ENCODE peak calls at places on chromosomes 6 and 20, in six cellular contexts. One of them, this sample, is unnamed.

GRCh38 chr20:38825901-38826625 is 20.6 kb downstream of the PPP1R16B start:
- DNase-seq in tibial artery: no peak
- DNase-seq in K562: peak; percentile 67
- DNase-seq in A549: peak; percentile 12
- DNase-seq in PC-3: peak; percentile 80
- DNase-seq in OCI-LY7: no peak
- DNase-seq in this sample: no peak

GRCh38 chr6:38212579-38212978 is 393.1 kb downstream of the ZFAND3 start:
- DNase-seq in tibial artery: no peak
- DNase-seq in A549: no peak
- DNase-seq in OCI-LY7: no peak
- DNase-seq in K562: no peak
- DNase-seq in PC-3: no peak
- DNase-seq in this sample: no peak

GRCh38 chr6:112286010-112286409 is 31.6 kb upstream of the LAMA4 start:
- DNase-seq in A549: no peak
- DNase-seq in tibial artery: no peak
- DNase-seq in OCI-LY7: no peak
- DNase-seq in PC-3: no peak
- DNase-seq in K562: no peak
- DNase-seq in this sample: no peak

GRCh38 chr20:2751347-2751867 is 49.0 kb downstream of the CPXM1 start:
- DNase-seq in tibial artery: no peak
- DNase-seq in PC-3: peak; percentile 36
- DNase-seq in OCI-LY7: no peak
- DNase-seq in A549: no peak
- DNase-seq in K562: no peak
- DNase-seq in this sample: no peak

GRCh38 chr6:87684895-87685654 is 17.0 kb downstream of the AKIRIN2 start:
- DNase-seq in tibial artery: no peak
- DNase-seq in OCI-LY7: no peak
- DNase-seq in A549: no peak
- DNase-seq in K562: no peak
- DNase-seq in PC-3: no peak
- DNase-seq in this sample: no peak

GRCh38 chr6:24581084-24581669 is 64.8 kb downstream of the KIAA0319 start:
- DNase-seq in A549: peak; percentile 30
- DNase-seq in tibial artery: peak; percentile 77
- DNase-seq in K562: peak; percentile 58
- DNase-seq in OCI-LY7: peak; percentile 84
- DNase-seq in PC-3: peak; percentile 84
- DNase-seq in this sample: peak; percentile 62

GRCh38 chr6:111487656-111488055 is 4.6 kb upstream of the REV3L start:
- DNase-seq in OCI-LY7: peak; percentile 46
- DNase-seq in tibial artery: no peak
- DNase-seq in PC-3: peak; percentile 35
- DNase-seq in A549: no peak
- DNase-seq in K562: no peak
- DNase-seq in this sample: no peak

GRCh38 chr20:53215166-53215565 is 243.0 kb downstream of the TSHZ2 start:
- DNase-seq in K562: no peak
- DNase-seq in tibial artery: no peak
- DNase-seq in A549: no peak
- DNase-seq in OCI-LY7: no peak
- DNase-seq in PC-3: no peak
- DNase-seq in this sample: no peak

GRCh38 chr20:56504373-56505005 is 20.1 kb upstream of the FAM209A start:
- DNase-seq in K562: peak; percentile 41
- DNase-seq in OCI-LY7: no peak
- DNase-seq in PC-3: no peak
- DNase-seq in A549: peak; percentile 38
- DNase-seq in tibial artery: no peak
- DNase-seq in this sample: no peak

GRCh38 chr6:96878101-96878500 is 19.6 kb downstream of the NDUFAF4 start:
- DNase-seq in K562: no peak
- DNase-seq in A549: no peak
- DNase-seq in tibial artery: no peak
- DNase-seq in OCI-LY7: no peak
- DNase-seq in PC-3: no peak
- DNase-seq in this sample: no peak

GRCh38 chr20:58630063-58630462 is 21.0 kb upstream of the STX16 start:
- DNase-seq in PC-3: peak; percentile 90
- DNase-seq in tibial artery: no peak
- DNase-seq in A549: peak; percentile 26
- DNase-seq in OCI-LY7: no peak
- DNase-seq in K562: no peak
- DNase-seq in this sample: no peak

GRCh38 chr6:104623052-104623690 is 236.5 kb downstream of the HACE1 start:
- DNase-seq in OCI-LY7: peak; percentile 75
- DNase-seq in K562: no peak
- DNase-seq in tibial artery: no peak
- DNase-seq in PC-3: peak; percentile 64
- DNase-seq in A549: peak; percentile 2
- DNase-seq in this sample: no peak

GRCh38 chr6:125220712-125221111 is 67.1 kb downstream of the TPD52L1 start:
- DNase-seq in tibial artery: peak; percentile 78
- DNase-seq in A549: no peak
- DNase-seq in K562: no peak
- DNase-seq in PC-3: no peak
- DNase-seq in OCI-LY7: no peak
- DNase-seq in this sample: no peak

DNA sequence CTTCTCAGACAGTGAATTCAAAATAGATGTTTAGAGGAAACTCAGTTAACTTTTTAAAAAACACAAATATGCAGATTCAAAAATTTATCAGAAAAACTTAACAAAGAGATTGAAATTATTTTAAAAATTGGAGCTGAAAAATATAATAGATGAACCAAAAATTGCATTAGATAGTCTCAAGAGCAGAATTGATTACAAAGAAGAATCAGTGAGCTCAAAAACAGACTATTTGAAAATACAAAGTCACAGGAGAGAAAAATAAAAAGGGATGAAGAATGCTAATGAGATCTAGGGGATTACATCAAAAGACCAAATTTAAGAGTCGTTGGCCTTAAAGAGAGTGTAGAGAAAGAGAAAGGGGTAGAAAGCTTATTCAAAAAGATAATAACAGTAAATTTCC is 700.5 kb downstream of the COL12A1 start:
- DNase-seq in A549: no peak
- DNase-seq in OCI-LY7: no peak
- DNase-seq in tibial artery: no peak
- DNase-seq in PC-3: no peak
- DNase-seq in K562: no peak
- DNase-seq in this sample: no peak
- H3K27ac ChIP-seq in A549: no peak overlapping the region
- H3K27ac ChIP-seq in OCI-LY7: no peak overlapping the region
- H3K27ac ChIP-seq in tibial artery: no peak overlapping the region
- H3K27ac ChIP-seq in PC-3: no peak overlapping the region
- H3K27ac ChIP-seq in K562: no peak overlapping the region
- H3K27ac ChIP-seq in this sample: no peak overlapping the region

GRCh38 chr6:52511572-52512151 is 65.2 kb downstream of the TRAM2 start:
- DNase-seq in tibial artery: no peak
- DNase-seq in OCI-LY7: no peak
- DNase-seq in A549: no peak
- DNase-seq in K562: peak; percentile 33
- DNase-seq in PC-3: peak; percentile 13
- DNase-seq in this sample: no peak

GRCh38 chr6:52509281-52510212 is 67.3 kb downstream of the TRAM2 start:
- DNase-seq in K562: no peak
- DNase-seq in PC-3: no peak
- DNase-seq in A549: no peak
- DNase-seq in OCI-LY7: no peak
- DNase-seq in tibial artery: no peak
- DNase-seq in this sample: no peak

GRCh38 chr6:52510213-52510562 is 66.7 kb downstream of the TRAM2 start:
- DNase-seq in tibial artery: no peak
- DNase-seq in K562: no peak
- DNase-seq in A549: no peak
- DNase-seq in PC-3: no peak
- DNase-seq in OCI-LY7: no peak
- DNase-seq in this sample: no peak

GRCh38 chr6:52512199-52512598 is 64.7 kb downstream of the TRAM2 start:
- DNase-seq in PC-3: peak; percentile 57
- DNase-seq in tibial artery: peak; percentile 87
- DNase-seq in OCI-LY7: no peak
- DNase-seq in A549: peak; percentile 43
- DNase-seq in K562: peak; percentile 66
- DNase-seq in this sample: no peak

DNA sequence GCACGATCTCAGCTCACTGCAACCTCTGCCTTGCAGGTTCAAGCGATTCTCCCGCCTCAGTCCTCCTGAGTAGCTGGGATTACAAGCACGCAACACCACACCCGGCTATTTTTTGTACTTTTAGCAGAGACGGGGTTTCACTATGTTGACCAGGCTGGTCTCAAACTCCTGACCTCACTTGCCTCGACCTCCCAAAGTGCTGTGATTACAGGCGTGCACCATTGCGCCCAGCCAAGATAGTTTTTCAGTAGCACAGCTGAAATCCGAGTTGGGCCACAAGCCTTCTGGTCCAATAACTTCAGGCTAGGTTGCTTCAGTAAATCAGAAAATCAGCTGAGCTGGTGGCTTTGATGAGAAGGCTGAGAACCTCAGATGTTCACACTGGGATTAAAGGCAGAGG is 65.7 kb downstream of the TRAM2 start:
- DNase-seq in tibial artery: no peak
- DNase-seq in K562: no peak
- DNase-seq in A549: no peak
- DNase-seq in OCI-LY7: no peak
- DNase-seq in PC-3: no peak
- DNase-seq in this sample: no peak
- H3K27ac ChIP-seq in tibial artery: peak overlapping the region; percentile 82
- H3K27ac ChIP-seq in K562: peak overlapping the region; percentile 39
- H3K27ac ChIP-seq in A549: peak overlapping the region; percentile 96
- H3K27ac ChIP-seq in OCI-LY7: no peak overlapping the region
- H3K27ac ChIP-seq in PC-3: no peak overlapping the region
- H3K27ac ChIP-seq in this sample: no peak overlapping the region

DNA sequence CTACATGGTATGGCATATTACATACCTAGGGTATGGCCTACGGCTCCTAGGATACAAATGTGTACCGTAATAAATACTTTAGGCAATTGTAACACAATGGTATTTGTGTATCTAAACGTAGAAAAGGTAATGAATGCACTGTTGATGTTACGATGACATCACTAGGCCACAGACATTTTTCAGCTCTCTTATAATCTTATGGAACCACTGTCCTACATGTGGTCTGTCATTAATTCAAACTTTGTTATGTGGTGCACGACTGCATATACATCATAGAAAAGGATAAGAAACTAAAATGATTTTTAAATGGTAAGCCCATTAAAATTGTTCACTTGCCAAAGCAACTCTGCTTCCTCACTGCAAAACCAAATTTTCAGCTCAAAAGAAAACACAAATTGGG is 35.7 kb downstream of the CSNK2A1 start:
- DNase-seq in PC-3: no peak
- DNase-seq in A549: no peak
- DNase-seq in K562: no peak
- DNase-seq in OCI-LY7: no peak
- DNase-seq in tibial artery: no peak
- DNase-seq in this sample: no peak
- H3K27ac ChIP-seq in PC-3: no peak overlapping the region
- H3K27ac ChIP-seq in A549: no peak overlapping the region
- H3K27ac ChIP-seq in K562: no peak overlapping the region
- H3K27ac ChIP-seq in OCI-LY7: no peak overlapping the region
- H3K27ac ChIP-seq in tibial artery: no peak overlapping the region
- H3K27ac ChIP-seq in this sample: no peak overlapping the region

GRCh38 chr6:33783781-33784520 is 5.0 kb downstream of the LEMD2 start:
- DNase-seq in K562: no peak
- DNase-seq in tibial artery: no peak
- DNase-seq in OCI-LY7: no peak
- DNase-seq in A549: no peak
- DNase-seq in PC-3: no peak
- DNase-seq in this sample: no peak

GRCh38 chr6:33782561-33782960 is 6.4 kb downstream of the LEMD2 start:
- DNase-seq in OCI-LY7: no peak
- DNase-seq in PC-3: no peak
- DNase-seq in tibial artery: no peak
- DNase-seq in A549: no peak
- DNase-seq in K562: no peak
- DNase-seq in this sample: peak; percentile 34

GRCh38 chr6:33779895-33780294 is 9.0 kb downstream of the LEMD2 start:
- DNase-seq in K562: no peak
- DNase-seq in A549: no peak
- DNase-seq in tibial artery: no peak
- DNase-seq in OCI-LY7: no peak
- DNase-seq in PC-3: no peak
- DNase-seq in this sample: no peak

GRCh38 chr6:33779305-33779704 is 9.6 kb downstream of the LEMD2 start:
- DNase-seq in PC-3: no peak
- DNase-seq in tibial artery: no peak
- DNase-seq in K562: peak; percentile 45
- DNase-seq in OCI-LY7: peak; percentile 15
- DNase-seq in A549: no peak
- DNase-seq in this sample: no peak

DNA sequence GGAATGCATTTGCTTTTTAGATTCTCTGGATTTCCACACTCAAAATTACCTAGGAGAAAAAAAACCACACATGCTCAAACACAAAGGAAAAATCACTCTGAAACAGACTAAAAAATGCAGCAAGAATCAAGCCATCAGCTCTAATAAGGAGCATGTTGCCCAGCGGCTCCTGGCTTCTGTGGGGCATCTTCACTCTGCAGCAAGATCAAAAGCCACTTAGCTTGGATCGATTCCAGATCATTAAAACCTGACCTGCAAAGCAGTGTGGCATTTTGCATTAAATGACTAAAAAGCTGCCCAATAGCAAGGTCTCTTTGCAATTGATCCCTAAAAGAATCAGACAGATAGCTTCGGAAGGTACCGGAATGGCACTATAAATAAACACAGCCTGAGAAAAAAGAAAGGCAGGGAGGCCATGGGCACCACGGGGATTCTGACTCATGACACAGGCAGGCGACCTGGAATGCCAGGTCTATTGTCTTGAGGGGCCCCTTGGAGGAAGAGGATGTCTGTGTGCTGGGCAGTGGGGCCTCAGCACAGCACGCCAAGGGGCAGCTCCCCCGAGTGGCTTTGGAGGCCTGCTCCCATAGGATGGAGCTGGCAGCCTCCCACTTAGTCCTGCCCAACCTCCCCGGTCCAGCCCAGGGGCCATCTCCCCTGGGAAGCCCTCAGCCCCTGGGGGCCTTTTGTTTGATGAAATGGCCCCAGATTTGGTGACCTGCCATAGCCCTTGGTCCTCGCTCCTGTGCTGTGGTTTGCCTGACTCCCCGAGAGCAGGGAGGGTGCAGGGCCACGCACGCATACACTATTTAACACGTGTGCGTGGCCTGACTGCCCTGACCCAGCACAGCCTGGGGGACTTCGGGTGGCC is 7.6 kb downstream of the LEMD2 start:
- DNase-seq in PC-3: peak; percentile 79
- DNase-seq in OCI-LY7: no peak
- DNase-seq in K562: no peak
- DNase-seq in tibial artery: no peak
- DNase-seq in A549: peak; percentile 69
- DNase-seq in this sample: no peak
- H3K27ac ChIP-seq in PC-3: peak overlapping the region; percentile 21
- H3K27ac ChIP-seq in OCI-LY7: no peak overlapping the region
- H3K27ac ChIP-seq in K562: no peak overlapping the region
- H3K27ac ChIP-seq in tibial artery: no peak overlapping the region
- H3K27ac ChIP-seq in A549: peak overlapping the region; percentile 75
- H3K27ac ChIP-seq in this sample: no peak overlapping the region